ENCODE peak calls at places on chromosomes 11 and 22, in six cellular contexts. C, T, O, N, U and F are unnamed samples.

GRCh38 chr22:39230261-39231196 is 14.3 kb downstream of the PDGFB start:
- DNase-seq in C (no peak), T (no peak), O (no peak), N (peak), U (no peak), F (no peak)

GRCh38 chr11:70119502-70119901 is 41.4 kb downstream of the ANO1 start:
- DNase-seq in C (no peak), T (no peak), O (no peak), N (no peak), U (no peak), F (no peak)

GRCh38 chr11:120399312-120399711 is 63.1 kb downstream of the ARHGEF12 start:
- DNase-seq in C (no peak), T (no peak), O (no peak), N (no peak), U (no peak), F (no peak)

GRCh38 chr11:61889831-61890230 is 1.5 kb downstream of the FADS3 start:
- DNase-seq in C (no peak), T (no peak), O (no peak), N (no peak), U (no peak), F (no peak)

GRCh38 chr11:32318071-32318815 is 117.1 kb downstream of the WT1 start:
- DNase-seq in C (no peak), T (no peak), O (no peak), N (no peak), U (no peak), F (no peak)

GRCh38 chr11:20790622-20791021 is 121.2 kb downstream of the NELL1 start:
- DNase-seq in C (no peak), T (no peak), O (no peak), N (no peak), U (no peak), F (no peak)

GRCh38 chr22:20565079-20565734 is 57.8 kb downstream of the MED15 start:
- DNase-seq in C (no peak), T (no peak), O (no peak), N (no peak), U (no peak), F (no peak)

GRCh38 chr11:33605703-33606102 is 94.9 kb downstream of the C11orf91 start:
- DNase-seq in C (no peak), T (no peak), O (no peak), N (no peak), U (no peak), F (no peak)

GRCh38 chr11:65432133-65432650 is 9.6 kb downstream of the NEAT1 start:
- DNase-seq in C (no peak), T (no peak), O (no peak), N (no peak), U (no peak), F (no peak)

GRCh38 chr22:44031111-44031963 is 7.2 kb downstream of the PARVB start:
- DNase-seq in C (no peak), T (no peak), O (no peak), N (no peak), U (no peak), F (no peak)

GRCh38 chr11:10327254-10327653 is 22.4 kb downstream of the ADM start:
- DNase-seq in C (no peak), T (no peak), O (peak), N (no peak), U (no peak), F (no peak)

GRCh38 chr22:45336971-45337431 is 27.3 kb downstream of the FAM118A start:
- DNase-seq in C (no peak), T (no peak), O (no peak), N (no peak), U (no peak), F (no peak)

GRCh38 chr22:46596032-46596441 is 24.1 kb upstream of the GRAMD4 start:
- DNase-seq in C (no peak), T (no peak), O (no peak), N (no peak), U (no peak), F (peak)

GRCh38 chr11:12893787-12894672 is 115.1 kb upstream of the RASSF10 start:
- DNase-seq in C (peak), T (no peak), O (peak), N (peak), U (no peak), F (peak)

GRCh38 chr11:105219269-105219668 is 79.7 kb upstream of the CARD18 start:
- DNase-seq in C (no peak), T (no peak), O (no peak), N (no peak), U (peak), F (no peak)

GRCh38 chr22:26131755-26132154 is 37.5 kb upstream of the SEZ6L start:
- DNase-seq in C (no peak), T (no peak), O (no peak), N (no peak), U (no peak), F (no peak)

GRCh38 chr11:69878927-69879733 is 59.9 kb upstream of the FGF3 start:
- DNase-seq in C (no peak), T (no peak), O (no peak), N (no peak), U (no peak), F (peak)

GRCh38 chr22:27378343-27378800 is 423.2 kb downstream of the MN1 start:
- DNase-seq in C (no peak), T (no peak), O (no peak), N (no peak), U (no peak), F (no peak)

GRCh38 chr22:41305646-41306045 is 4.3 kb downstream of the ZC3H7B start:
- DNase-seq in C (no peak), T (no peak), O (no peak), N (no peak), U (no peak), F (no peak)

GRCh38 chr11:76567261-76567660 is 103.3 kb downstream of the LRRC32 start:
- DNase-seq in C (no peak), T (no peak), O (no peak), N (no peak), U (no peak), F (no peak)

GRCh38 chr11:44409558-44410236 is 99.8 kb upstream of the ALX4 start:
- DNase-seq in C (no peak), T (no peak), O (no peak), N (peak), U (no peak), F (no peak)

GRCh38 chr11:10490398-10491232 is 35.6 kb downstream of the AMPD3 start:
- DNase-seq in C (peak), T (no peak), O (peak), N (peak), U (no peak), F (peak)

GRCh38 chr22:19143967-19144400 is 467 bp downstream of the ESS2 start:
- DNase-seq in C (no peak), T (no peak), O (peak), N (no peak), U (no peak), F (no peak)

GRCh38 chr11:117759305-117759704 is 37.7 kb downstream of the DSCAML1 start:
- DNase-seq in C (no peak), T (no peak), O (no peak), N (no peak), U (no peak), F (no peak)

GRCh38 chr11:120398184-120398583 is 62.0 kb downstream of the ARHGEF12 start:
- DNase-seq in C (no peak), T (no peak), O (no peak), N (no peak), U (no peak), F (no peak)

GRCh38 chr22:36016656-36017055 is 12.0 kb downstream of the RBFOX2 start:
- DNase-seq in C (no peak), T (no peak), O (no peak), N (no peak), U (no peak), F (no peak)

GRCh38 chr22:35111244-35111643 is 45.3 kb downstream of the ISX start:
- DNase-seq in C (no peak), T (no peak), O (no peak), N (no peak), U (no peak), F (no peak)

DNA sequence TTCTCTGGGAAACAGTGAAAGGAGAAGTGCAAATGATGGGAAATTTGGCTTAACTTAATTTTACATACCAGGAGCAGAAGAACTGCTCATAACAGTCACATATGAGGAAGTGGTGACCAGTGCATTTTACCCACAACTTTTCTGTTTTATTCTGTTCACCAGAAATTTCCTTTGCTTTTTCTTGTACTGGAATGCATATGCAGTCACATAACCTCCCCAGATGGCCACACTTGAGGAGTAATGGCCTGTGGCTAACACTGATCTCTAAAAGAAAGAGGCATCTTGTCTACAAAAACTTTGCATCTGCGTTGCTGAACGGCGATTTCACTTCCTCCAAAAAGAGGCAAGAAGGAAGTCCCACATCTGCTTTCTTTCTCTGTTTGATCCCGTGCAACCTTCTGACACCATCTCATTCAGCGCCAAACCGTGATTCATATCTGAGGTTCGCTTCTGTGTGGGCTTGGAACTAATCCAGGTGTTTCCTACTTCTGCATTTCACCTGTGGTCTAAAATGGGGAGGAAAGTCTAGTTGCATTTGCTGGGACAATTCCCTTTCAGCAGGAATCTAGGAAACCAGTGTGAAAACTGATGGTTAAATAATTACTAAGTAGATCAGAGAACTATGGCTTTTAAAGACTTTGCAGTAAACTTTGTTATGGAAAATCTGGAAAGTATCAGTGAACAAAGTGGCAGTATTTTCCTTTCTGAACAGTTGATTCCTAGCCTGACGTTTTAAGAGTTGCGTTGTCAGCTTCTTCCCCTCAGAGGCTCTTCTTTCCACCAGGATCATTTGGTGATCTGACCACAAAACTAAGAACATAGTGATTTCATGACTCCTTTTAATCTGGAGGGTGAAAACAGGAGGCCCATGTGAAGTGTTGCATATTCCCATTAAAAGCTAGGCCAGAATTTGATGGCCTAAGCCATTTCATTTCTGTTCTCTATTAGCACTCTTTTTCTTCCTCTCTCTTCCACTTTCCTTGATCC is 4.2 kb upstream of the MPEG1 start:
- DNase-seq in C (no peak), T (peak), O (no peak), N (no peak), U (no peak), F (no peak)
- TF ChIP-seq JUND in C (no peak), T (peak), O (no peak), N (no peak), U (no peak), F (no peak)

GRCh38 chr11:3189193-3189843 is 24.2 kb upstream of the OSBPL5 start:
- DNase-seq in C (no peak), T (no peak), O (peak), N (no peak), U (peak), F (no peak)
- TF ChIP-seq SIN3A in C (no peak), T (no peak), O (no peak), N (no peak), U (no peak), F (no peak)

GRCh38 chr11:102345923-102346322 is 1.1 kb upstream of the BIRC2 start:
- DNase-seq in C (peak), T (no peak), O (no peak), N (peak), U (no peak), F (no peak)
- TF ChIP-seq JUND in C (no peak), T (no peak), O (no peak), N (no peak), U (no peak), F (peak)

GRCh38 chr11:121740902-121741301 is 288.1 kb upstream of the SORL1-AS1 start:
- DNase-seq in C (no peak), T (no peak), O (no peak), N (no peak), U (no peak), F (no peak)

GRCh38 chr11:121741316-121741715 is 288.5 kb upstream of the SORL1-AS1 start:
- DNase-seq in C (no peak), T (no peak), O (no peak), N (no peak), U (no peak), F (peak)

GRCh38 chr11:121743285-121743684 is 290.5 kb upstream of the SORL1-AS1 start:
- DNase-seq in C (no peak), T (no peak), O (no peak), N (no peak), U (no peak), F (no peak)

DNA sequence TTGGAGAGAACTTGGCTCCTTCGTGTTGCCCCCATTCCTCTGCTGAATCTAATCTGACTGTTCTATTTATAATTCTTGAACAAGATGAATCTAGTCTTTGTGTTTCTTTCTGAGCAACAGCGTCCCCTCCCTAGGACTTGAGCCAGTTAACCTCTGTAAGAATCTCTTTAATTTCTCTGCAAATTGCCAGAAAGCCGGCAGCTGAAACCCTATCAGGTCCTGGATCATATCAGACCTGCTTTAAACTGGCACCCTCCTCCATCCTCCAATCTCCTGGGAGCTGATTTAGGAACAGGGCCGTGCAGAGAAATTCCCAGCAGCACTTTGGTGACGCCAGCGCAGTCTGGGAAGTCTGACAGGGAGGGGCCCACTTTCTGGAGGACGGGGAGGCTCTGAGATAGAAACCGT is 289.2 kb upstream of the SORL1-AS1 start:
- DNase-seq in C (no peak), T (no peak), O (no peak), N (no peak), U (no peak), F (peak)
- TF ChIP-seq SIN3A in C (no peak), T (no peak), O (no peak), N (no peak), U (no peak), F (peak)